ENCODE peak calls at places on chromosomes 5 and 9, in ten cellular contexts. I, N, U, T, R, Z, P, X, V and A are unnamed samples.

GRCh38 chr5:32785639-32786216 is 74.6 kb downstream of the NPR3 start:
- DNase-seq in I (no peak), N (no peak), U (no peak), T (no peak), R (no peak), Z (peak), P (no peak), X (no peak), V (no peak), A (peak)

GRCh38 chr9:80885894-80886293 is 803.5 kb downstream of the TLE1 start:
- DNase-seq in I (peak), N (no peak), U (no peak), T (no peak), R (no peak), Z (no peak), P (peak), X (no peak), V (no peak), A (no peak)

GRCh38 chr5:13698882-13699281 is 245.6 kb downstream of the DNAH5 start:
- DNase-seq in I (no peak), N (no peak), U (no peak), T (no peak), R (no peak), Z (no peak), P (no peak), X (no peak), V (no peak), A (no peak)

GRCh38 chr5:84091400-84091799 is 293.3 kb downstream of the EDIL3 start:
- DNase-seq in I (no peak), N (no peak), U (no peak), T (no peak), R (peak), Z (no peak), P (no peak), X (no peak), V (no peak), A (no peak)

GRCh38 chr5:154189256-154189818 is 1.2 kb upstream of the GALNT10 start:
- DNase-seq in I (no peak), N (peak), U (peak), T (peak), R (no peak), Z (peak), P (peak), X (no peak), V (no peak), A (no peak)

GRCh38 chr5:68730220-68731010 is 363.4 kb upstream of the SLC30A5 start:
- DNase-seq in I (peak), N (no peak), U (no peak), T (peak), R (no peak), Z (peak), P (no peak), X (peak), V (peak), A (no peak)

GRCh38 chr9:37727002-37727401 is 26.6 kb upstream of the TRMT10B start:
- DNase-seq in I (no peak), N (no peak), U (no peak), T (no peak), R (no peak), Z (no peak), P (no peak), X (no peak), V (no peak), A (no peak)

GRCh38 chr9:37974506-37975173 is 70.7 kb upstream of the SLC25A51 start:
- DNase-seq in I (no peak), N (no peak), U (peak), T (no peak), R (no peak), Z (no peak), P (peak), X (no peak), V (no peak), A (no peak)

GRCh38 chr5:150295741-150296486 is 6.3 kb upstream of the CAMK2A start:
- DNase-seq in I (no peak), N (no peak), U (peak), T (no peak), R (no peak), Z (no peak), P (no peak), X (peak), V (no peak), A (no peak)

GRCh38 chr5:34580983-34581382 is 75.1 kb upstream of the RAI14 start:
- DNase-seq in I (peak), N (no peak), U (no peak), T (no peak), R (no peak), Z (peak), P (no peak), X (no peak), V (no peak), A (no peak)

GRCh38 chr9:14314424-14314928 is 535 bp upstream of the NFIB start:
- DNase-seq in I (peak), N (peak), U (peak), T (peak), R (no peak), Z (peak), P (peak), X (no peak), V (no peak), A (peak)

GRCh38 chr5:169831331-169831730 is 149.0 kb downstream of the INSYN2B start:
- DNase-seq in I (no peak), N (no peak), U (no peak), T (no peak), R (no peak), Z (no peak), P (no peak), X (no peak), V (peak), A (no peak)

GRCh38 chr5:78526049-78526525 is 122.5 kb downstream of the LHFPL2 start:
- DNase-seq in I (no peak), N (no peak), U (no peak), T (no peak), R (no peak), Z (peak), P (no peak), X (no peak), V (no peak), A (peak)

GRCh38 chr5:137217599-137218200 is 281.4 kb downstream of the SPOCK1 start:
- DNase-seq in I (no peak), N (no peak), U (no peak), T (no peak), R (no peak), Z (peak), P (no peak), X (no peak), V (no peak), A (no peak)

GRCh38 chr5:60586307-60586901 is 113.6 kb downstream of the DEPDC1B start:
- DNase-seq in I (peak), N (no peak), U (no peak), T (no peak), R (no peak), Z (peak), P (peak), X (no peak), V (no peak), A (no peak)

GRCh38 chr5:134600600-134600999 is 32.0 kb downstream of the SAR1B start:
- DNase-seq in I (no peak), N (no peak), U (no peak), T (no peak), R (no peak), Z (peak), P (no peak), X (no peak), V (no peak), A (no peak)

GRCh38 chr5:42301349-42301748 is 121.9 kb upstream of the GHR start:
- DNase-seq in I (no peak), N (no peak), U (no peak), T (no peak), R (no peak), Z (no peak), P (no peak), X (no peak), V (no peak), A (no peak)

GRCh38 chr5:80175337-80175736 is 80.5 kb downstream of the SERINC5 start:
- DNase-seq in I (no peak), N (no peak), U (no peak), T (no peak), R (no peak), Z (no peak), P (no peak), X (no peak), V (no peak), A (no peak)

GRCh38 chr5:88058625-88059024 is 210.0 kb downstream of the TMEM161B start:
- DNase-seq in I (no peak), N (no peak), U (no peak), T (no peak), R (no peak), Z (no peak), P (no peak), X (no peak), V (no peak), A (no peak)

GRCh38 chr9:87443006-87443405 is 54.7 kb upstream of the DAPK1 start:
- DNase-seq in I (no peak), N (no peak), U (no peak), T (no peak), R (no peak), Z (no peak), P (no peak), X (no peak), V (no peak), A (no peak)

GRCh38 chr5:41748631-41749030 is 121.6 kb downstream of the OXCT1 start:
- DNase-seq in I (no peak), N (no peak), U (no peak), T (no peak), R (no peak), Z (peak), P (no peak), X (no peak), V (no peak), A (no peak)

GRCh38 chr9:136690104-136690840 is 3.0 kb upstream of the AGPAT2 start:
- DNase-seq in I (no peak), N (no peak), U (peak), T (peak), R (no peak), Z (no peak), P (no peak), X (no peak), V (no peak), A (no peak)

GRCh38 chr5:76403713-76403962 is 553 bp downstream of the IQGAP2 start:
- DNase-seq in I (no peak), N (no peak), U (peak), T (no peak), R (no peak), Z (peak), P (no peak), X (no peak), V (no peak), A (no peak)
- TF ChIP-seq CTCF in I (peak), N (no peak), U (no peak), T (no peak), R (no peak), Z (no peak), P (peak), X (no peak), V (no peak), A (peak)

GRCh38 chr5:159094745-159095144 is 5.0 kb downstream of the EBF1 start:
- DNase-seq in I (peak), N (peak), U (no peak), T (peak), R (no peak), Z (peak), P (peak), X (no peak), V (no peak), A (peak)
- H3K4me3 ChIP-seq in I (no peak), N (peak), U (peak), T (peak), R (no peak), Z (peak), P (peak), X (no peak), V (no peak), A (no peak)

DNA sequence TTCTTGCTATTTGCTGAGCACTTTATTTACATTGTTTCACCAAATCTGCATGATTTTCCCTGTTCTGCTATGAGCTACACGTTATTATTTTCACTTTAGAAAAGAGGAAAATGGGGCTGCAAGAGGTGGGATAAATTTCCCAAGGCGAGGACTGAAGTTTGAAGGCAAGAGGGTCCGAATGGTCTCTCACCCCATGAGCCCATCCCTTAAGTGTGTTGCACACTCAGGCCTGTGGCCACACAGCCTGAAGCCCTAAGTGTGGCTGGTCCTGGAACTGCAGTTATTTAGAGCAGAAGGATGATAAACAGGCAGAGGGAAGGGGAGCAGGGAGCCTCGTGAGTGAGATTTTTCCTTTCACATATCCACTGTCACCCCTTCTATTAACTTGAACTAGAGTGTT is 7.8 kb downstream of the PDE8B start:
- DNase-seq in I (no peak), N (no peak), U (no peak), T (no peak), R (peak), Z (no peak), P (peak), X (no peak), V (no peak), A (no peak)
- TF ChIP-seq CTCF in I (peak), N (no peak), U (no peak), T (no peak), R (peak), Z (peak), P (peak), X (no peak), V (peak), A (peak)

GRCh38 chr5:139306197-139306596 is 12.7 kb downstream of the MATR3 start:
- DNase-seq in I (no peak), N (no peak), U (no peak), T (no peak), R (no peak), Z (no peak), P (no peak), X (no peak), V (no peak), A (no peak)
- H3K4me3 ChIP-seq in I (no peak), N (no peak), U (no peak), T (no peak), R (no peak), Z (no peak), P (no peak), X (no peak), V (no peak), A (no peak)

DNA sequence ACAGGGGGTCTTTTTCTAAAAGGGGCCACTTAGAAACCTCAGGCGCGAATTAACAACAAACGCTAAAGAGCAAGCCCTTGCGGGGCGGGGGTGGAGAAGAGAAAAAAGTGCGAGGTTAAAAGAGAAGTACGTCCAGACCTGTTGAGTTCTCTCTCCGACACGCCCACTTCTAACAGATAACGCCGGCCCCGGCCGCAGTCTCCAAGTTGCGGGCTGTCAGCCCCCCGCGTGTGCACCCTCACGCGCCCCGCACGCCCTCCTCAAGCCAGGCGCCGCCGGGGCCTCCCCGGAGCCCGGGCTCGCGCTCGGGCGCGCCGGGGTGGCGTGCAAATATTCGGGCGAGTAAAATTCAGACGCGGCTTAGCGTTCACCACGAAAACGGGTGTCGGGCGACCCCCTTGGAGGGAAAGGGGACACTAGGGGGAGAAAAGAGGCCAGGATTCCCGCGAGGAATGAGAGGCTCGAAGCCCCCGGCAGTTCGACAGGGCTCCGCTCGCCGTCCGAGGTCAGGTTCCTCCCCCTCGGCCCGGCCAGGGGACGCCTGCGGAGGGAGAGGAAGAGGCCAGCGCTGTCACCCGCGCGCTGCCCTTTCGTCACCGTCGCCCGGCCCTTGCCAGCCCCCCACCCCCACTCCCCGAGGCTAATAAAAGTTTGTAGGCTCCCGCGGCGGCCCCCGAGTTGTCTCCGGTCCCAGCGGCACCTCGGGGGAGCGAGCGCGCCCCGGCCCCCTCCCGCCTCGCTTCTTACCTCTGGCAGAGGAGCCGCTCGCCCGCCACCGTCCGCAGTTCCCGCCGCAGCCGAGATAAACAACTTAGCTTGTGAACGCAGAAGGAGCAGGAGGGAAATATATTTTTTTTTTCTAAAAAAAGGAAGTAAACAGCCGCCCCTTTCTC is 776 bp downstream of the NR3C1 start:
- DNase-seq in I (peak), N (peak), U (peak), T (peak), R (peak), Z (peak), P (peak), X (peak), V (no peak), A (no peak)
- TF ChIP-seq CTCF in I (no peak), N (no peak), U (peak), T (no peak), R (no peak), Z (peak), P (no peak), X (no peak), V (no peak), A (no peak)